ENCODE peak calls at places on chromosome 16, in ten cellular contexts. Y is NCI-H526 treated with DMSO at 0.1 percent for 48 hours; S is CD8-positive, alpha-beta T cell; Z is stimulated activated CD8-positive, alpha-beta memory T cell treated with anti-CD3 and anti-CD28 coated beads, Interleukin-2, amount 100 ng/mL, for 1 hour; X is activated CD8-positive, alpha-beta T cell treated with anti-CD3 and anti-CD28 coated beads, Interleukin-2, amount 10 ng/mL, durations not matched to agents 7 days and 5 days; M is AG04449; K is tibial artery; I is astrocyte of the spinal cord; F is T-helper 1 cell; R is HT-29. U is an unnamed sample.

GRCh38 chr16:69410285-69410990 is 14.0 kb upstream of the CYB5B start:
- DNase-seq in Y (no peak), S (no peak), Z (no peak), X (no peak), M (peak), K (no peak), I (peak), F (no peak), R (no peak), U (no peak)

GRCh38 chr16:83586036-83586810 is 221.6 kb upstream of the HSBP1 start:
- DNase-seq in Y (no peak), S (no peak), Z (no peak), X (no peak), M (no peak), K (no peak), I (no peak), F (no peak), R (no peak), U (no peak)

GRCh38 chr16:28534542-28535373 is 4.0 kb downstream of the NUPR1 start:
- DNase-seq in Y (no peak), S (no peak), Z (no peak), X (no peak), M (no peak), K (peak), I (no peak), F (no peak), R (no peak), U (no peak)

GRCh38 chr16:68969338-68969737 is 126.0 kb downstream of the TANGO6 start:
- DNase-seq in Y (no peak), S (no peak), Z (no peak), X (no peak), M (no peak), K (no peak), I (no peak), F (no peak), R (no peak), U (no peak)

GRCh38 chr16:9870962-9871361 is 311.3 kb downstream of the GRIN2A start:
- DNase-seq in Y (no peak), S (no peak), Z (no peak), X (no peak), M (no peak), K (no peak), I (no peak), F (no peak), R (no peak), U (no peak)

GRCh38 chr16:72809446-72809845 is 238.5 kb downstream of the ZFHX3 start:
- DNase-seq in Y (no peak), S (no peak), Z (no peak), X (no peak), M (no peak), K (no peak), I (no peak), F (no peak), R (no peak), U (no peak)

GRCh38 chr16:51147776-51148673 is 3.0 kb downstream of the SALL1 start:
- DNase-seq in Y (no peak), S (no peak), Z (no peak), X (no peak), M (no peak), K (no peak), I (peak), F (no peak), R (no peak), U (no peak)

GRCh38 chr16:27398894-27399853 is 2.8 kb upstream of the IL21R start:
- DNase-seq in Y (no peak), S (no peak), Z (no peak), X (no peak), M (no peak), K (no peak), I (no peak), F (no peak), R (no peak), U (no peak)

GRCh38 chr16:57349212-57350031 is 9.2 kb upstream of the CCL22 start:
- DNase-seq in Y (no peak), S (no peak), Z (no peak), X (no peak), M (no peak), K (no peak), I (no peak), F (no peak), R (no peak), U (no peak)

GRCh38 chr16:12231666-12232065 is 255.1 kb downstream of the SNX29 start:
- DNase-seq in Y (no peak), S (no peak), Z (no peak), X (no peak), M (peak), K (no peak), I (peak), F (no peak), R (no peak), U (no peak)

GRCh38 chr16:31141489-31142108 is 6.1 kb upstream of the PRSS8 start:
- DNase-seq in Y (no peak), S (no peak), Z (no peak), X (no peak), M (peak), K (no peak), I (no peak), F (no peak), R (no peak), U (no peak)